ENCODE peak calls at places on chromosomes 7 and 10, in five cellular contexts. One of them, this sample, is unnamed.

GRCh38 chr10:62248465-62248864 is 20.2 kb downstream of the RTKN2 start:
- DNase-seq in cardiac muscle cell: peak
- DNase-seq in CD4-positive, alpha-beta T cell: no peak
- DNase-seq in fibroblast of mammary gland: peak
- DNase-seq in astrocyte of the spinal cord: peak
- DNase-seq in this sample: no peak

GRCh38 chr10:86363184-86363832 is 3.3 kb downstream of the GRID1 start:
- DNase-seq in cardiac muscle cell: peak
- DNase-seq in CD4-positive, alpha-beta T cell: no peak
- DNase-seq in fibroblast of mammary gland: no peak
- DNase-seq in astrocyte of the spinal cord: no peak
- DNase-seq in this sample: no peak

GRCh38 chr7:153004341-153004740 is 244.8 kb downstream of the ACTR3B start:
- DNase-seq in cardiac muscle cell: no peak
- DNase-seq in CD4-positive, alpha-beta T cell: no peak
- DNase-seq in fibroblast of mammary gland: no peak
- DNase-seq in astrocyte of the spinal cord: no peak
- DNase-seq in this sample: no peak

GRCh38 chr7:132087421-132087820 is 488.8 kb downstream of the PLXNA4 start:
- DNase-seq in cardiac muscle cell: no peak
- DNase-seq in CD4-positive, alpha-beta T cell: no peak
- DNase-seq in fibroblast of mammary gland: no peak
- DNase-seq in astrocyte of the spinal cord: no peak
- DNase-seq in this sample: no peak

GRCh38 chr10:60099998-60100747 is 193.8 kb upstream of the CCDC6 start:
- DNase-seq in cardiac muscle cell: peak
- DNase-seq in CD4-positive, alpha-beta T cell: no peak
- DNase-seq in fibroblast of mammary gland: peak
- DNase-seq in astrocyte of the spinal cord: peak
- DNase-seq in this sample: peak

GRCh38 chr10:133516072-133516471 is 11.1 kb upstream of the CYP2E1 start:
- DNase-seq in cardiac muscle cell: no peak
- DNase-seq in CD4-positive, alpha-beta T cell: no peak
- DNase-seq in fibroblast of mammary gland: no peak
- DNase-seq in astrocyte of the spinal cord: no peak
- DNase-seq in this sample: no peak

GRCh38 chr7:159121476-159121875 is 23.2 kb downstream of the VIPR2 start:
- DNase-seq in cardiac muscle cell: no peak
- DNase-seq in CD4-positive, alpha-beta T cell: no peak
- DNase-seq in fibroblast of mammary gland: no peak
- DNase-seq in astrocyte of the spinal cord: no peak
- DNase-seq in this sample: no peak

GRCh38 chr7:148318092-148318756 is 272.3 kb upstream of the C7orf33 start:
- DNase-seq in cardiac muscle cell: no peak
- DNase-seq in CD4-positive, alpha-beta T cell: no peak
- DNase-seq in fibroblast of mammary gland: no peak
- DNase-seq in astrocyte of the spinal cord: no peak
- DNase-seq in this sample: no peak

GRCh38 chr7:66150471-66150870 is 35.8 kb downstream of the CRCP start:
- DNase-seq in cardiac muscle cell: peak
- DNase-seq in CD4-positive, alpha-beta T cell: no peak
- DNase-seq in fibroblast of mammary gland: peak
- DNase-seq in astrocyte of the spinal cord: peak
- DNase-seq in this sample: peak

GRCh38 chr10:114027951-114028350 is 15.7 kb upstream of the ADRB1 start:
- DNase-seq in cardiac muscle cell: no peak
- DNase-seq in CD4-positive, alpha-beta T cell: no peak
- DNase-seq in fibroblast of mammary gland: no peak
- DNase-seq in astrocyte of the spinal cord: no peak
- DNase-seq in this sample: no peak

GRCh38 chr10:86298501-86299001 is 68.0 kb downstream of the GRID1 start:
- DNase-seq in cardiac muscle cell: no peak
- DNase-seq in CD4-positive, alpha-beta T cell: no peak
- DNase-seq in fibroblast of mammary gland: no peak
- DNase-seq in astrocyte of the spinal cord: no peak
- DNase-seq in this sample: no peak

GRCh38 chr7:1894313-1894900 is 224.3 kb downstream of the ELFN1 start:
- DNase-seq in cardiac muscle cell: no peak
- DNase-seq in CD4-positive, alpha-beta T cell: no peak
- DNase-seq in fibroblast of mammary gland: no peak
- DNase-seq in astrocyte of the spinal cord: no peak
- DNase-seq in this sample: no peak

DNA sequence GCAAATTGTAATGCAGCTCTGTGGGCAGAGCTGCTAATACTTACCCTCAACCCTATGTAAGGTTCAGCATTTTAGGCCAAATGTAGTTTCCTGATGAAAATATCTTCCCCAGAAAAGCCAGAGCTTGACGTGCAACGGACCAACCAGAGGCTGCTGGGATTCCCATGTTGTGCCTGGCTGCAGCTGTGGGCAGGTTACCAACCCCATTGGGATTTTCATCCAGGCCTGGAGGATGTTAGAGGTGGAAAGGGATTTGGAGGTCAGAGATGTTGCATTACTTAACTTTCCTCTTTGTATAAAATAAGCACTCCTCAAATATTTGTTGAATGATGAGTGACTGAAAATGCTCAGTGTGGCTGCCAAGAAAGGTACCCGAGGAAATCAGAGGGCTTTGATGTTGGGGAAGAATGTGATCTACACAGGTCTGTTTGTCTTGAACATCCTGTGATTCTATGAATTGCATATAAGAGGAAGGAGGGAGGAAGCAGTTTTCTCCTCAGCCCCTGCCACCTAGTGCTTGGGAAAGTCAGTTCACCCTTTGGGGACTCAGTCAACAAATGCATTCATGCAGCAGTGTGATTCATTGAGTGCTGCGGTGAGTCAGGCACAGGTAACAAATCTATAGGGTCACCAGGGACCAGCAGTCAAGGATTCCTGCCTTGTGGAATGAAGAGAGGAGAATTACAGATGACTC is 487.2 kb downstream of the RPS24 start:
- DNase-seq in cardiac muscle cell: peak
- DNase-seq in CD4-positive, alpha-beta T cell: no peak
- DNase-seq in fibroblast of mammary gland: peak
- DNase-seq in astrocyte of the spinal cord: peak
- DNase-seq in this sample: peak
- TF ChIP-seq CTCF in cardiac muscle cell: peak
- TF ChIP-seq CTCF in CD4-positive, alpha-beta T cell: no peak
- TF ChIP-seq CTCF in fibroblast of mammary gland: peak
- TF ChIP-seq CTCF in astrocyte of the spinal cord: peak
- TF ChIP-seq CTCF in this sample: no peak

DNA sequence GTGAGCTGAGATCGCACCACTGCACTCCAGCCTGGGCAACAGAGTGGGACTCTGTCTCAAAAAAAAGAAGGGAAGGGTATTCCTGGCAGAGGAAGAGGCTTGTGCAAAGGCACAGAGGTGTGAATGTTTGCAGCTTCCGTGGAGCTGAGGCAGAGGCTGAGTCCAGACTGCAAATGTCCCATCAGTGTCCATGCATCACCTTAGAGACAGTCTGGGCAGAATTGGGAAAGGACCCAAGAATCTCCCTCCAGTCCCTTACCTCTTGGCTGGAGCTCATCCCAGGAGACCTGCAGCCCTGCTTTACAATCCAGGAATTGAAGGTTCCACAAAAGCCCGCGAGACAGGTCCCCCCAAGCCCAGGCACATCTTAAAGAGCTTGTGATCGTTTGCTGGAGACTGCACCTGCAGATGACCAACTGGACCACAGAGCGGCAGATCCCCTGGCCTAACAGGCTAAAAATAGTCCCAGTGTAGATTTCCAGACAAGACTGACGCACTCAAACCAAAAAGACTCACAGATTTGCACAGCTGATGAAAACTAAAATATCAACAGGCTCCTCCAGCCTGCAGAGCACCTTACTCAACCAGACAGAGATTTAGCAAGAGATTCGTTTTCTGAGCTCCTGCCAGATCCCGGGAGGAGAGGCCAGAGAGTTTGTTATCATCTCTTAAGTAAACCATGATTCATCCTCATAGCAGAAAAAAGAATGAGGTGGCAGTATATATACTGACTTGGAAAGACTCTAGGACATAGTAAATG is 22.9 kb upstream of the NANOS1 start:
- DNase-seq in cardiac muscle cell: peak
- DNase-seq in CD4-positive, alpha-beta T cell: no peak
- DNase-seq in fibroblast of mammary gland: peak
- DNase-seq in astrocyte of the spinal cord: peak
- DNase-seq in this sample: peak
- TF ChIP-seq CTCF in cardiac muscle cell: no peak
- TF ChIP-seq CTCF in CD4-positive, alpha-beta T cell: no peak
- TF ChIP-seq CTCF in fibroblast of mammary gland: peak
- TF ChIP-seq CTCF in astrocyte of the spinal cord: peak
- TF ChIP-seq CTCF in this sample: no peak

GRCh38 chr7:150580995-150581394 is 13.8 kb downstream of the GIMAP4 start:
- DNase-seq in cardiac muscle cell: no peak
- DNase-seq in CD4-positive, alpha-beta T cell: no peak
- DNase-seq in fibroblast of mammary gland: no peak
- DNase-seq in astrocyte of the spinal cord: no peak
- DNase-seq in this sample: no peak
- TF ChIP-seq CTCF in cardiac muscle cell: no peak
- TF ChIP-seq CTCF in CD4-positive, alpha-beta T cell: no peak
- TF ChIP-seq CTCF in fibroblast of mammary gland: no peak
- TF ChIP-seq CTCF in astrocyte of the spinal cord: no peak
- TF ChIP-seq CTCF in this sample: no peak

GRCh38 chr10:128859738-128860386 is 607.2 kb upstream of the MGMT start:
- DNase-seq in cardiac muscle cell: peak
- DNase-seq in CD4-positive, alpha-beta T cell: no peak
- DNase-seq in fibroblast of mammary gland: peak
- DNase-seq in astrocyte of the spinal cord: no peak
- DNase-seq in this sample: peak
- TF ChIP-seq CTCF in cardiac muscle cell: peak
- TF ChIP-seq CTCF in CD4-positive, alpha-beta T cell: peak
- TF ChIP-seq CTCF in fibroblast of mammary gland: peak
- TF ChIP-seq CTCF in astrocyte of the spinal cord: peak
- TF ChIP-seq CTCF in this sample: peak

DNA sequence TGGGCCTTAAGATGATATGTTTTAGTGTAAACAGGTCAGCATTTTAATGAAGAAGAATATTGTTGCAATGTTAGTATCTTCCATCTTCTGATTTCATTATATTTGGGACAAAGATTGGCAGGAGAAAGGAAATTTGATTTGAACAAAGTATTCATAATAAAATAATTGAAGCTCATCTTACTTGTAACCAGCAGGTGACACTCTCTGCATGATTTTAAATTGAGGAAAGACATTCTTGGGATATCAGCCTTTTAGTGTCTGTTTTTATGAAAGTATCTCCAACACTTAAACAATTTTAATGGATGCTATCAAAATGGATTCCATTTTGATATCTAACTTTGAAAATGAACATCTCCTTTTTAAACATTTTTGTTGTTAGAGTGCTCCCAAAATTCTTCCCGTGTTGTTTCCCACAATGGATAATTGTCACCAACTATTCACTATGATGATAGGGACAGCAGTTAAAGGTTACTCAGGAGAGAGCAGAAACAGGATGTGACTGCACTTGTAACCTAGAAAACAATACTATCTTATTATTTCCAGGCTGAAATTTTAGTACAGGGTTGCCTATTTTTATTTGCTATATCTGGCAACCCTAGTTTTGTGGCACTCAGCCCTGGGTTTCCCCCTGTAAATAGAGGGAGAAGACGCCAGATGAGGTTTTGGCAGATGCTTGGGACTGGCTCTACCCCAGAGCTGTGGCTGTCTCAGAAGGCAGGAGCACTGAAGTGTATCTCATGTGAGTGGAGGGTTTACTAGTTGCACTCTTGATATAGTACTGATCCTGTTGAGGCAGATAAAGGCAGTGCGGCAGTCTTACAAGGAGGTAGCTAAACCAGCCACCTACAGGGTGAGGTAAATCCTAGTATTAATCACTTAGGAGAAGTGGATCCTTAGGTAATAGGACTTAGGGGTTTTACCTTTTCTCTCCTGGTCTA is 31.0 kb upstream of the ABCB4 start:
- DNase-seq in cardiac muscle cell: peak
- DNase-seq in CD4-positive, alpha-beta T cell: no peak
- DNase-seq in fibroblast of mammary gland: peak
- DNase-seq in astrocyte of the spinal cord: peak
- DNase-seq in this sample: peak
- TF ChIP-seq CTCF in cardiac muscle cell: no peak
- TF ChIP-seq CTCF in CD4-positive, alpha-beta T cell: peak
- TF ChIP-seq CTCF in fibroblast of mammary gland: peak
- TF ChIP-seq CTCF in astrocyte of the spinal cord: peak
- TF ChIP-seq CTCF in this sample: peak